ENCODE peak calls at places on chromosomes 3 and 15, in ten cellular contexts. G is GM20000; B is HuH-7.5; F is mesendoderm; X is uterus; H is RWPE2; R is nucleus accumbens; C is GM03348; P is stimulated activated CD4-positive, alpha-beta T cell treated with anti-CD3 and anti-CD28 coated beads, Interleukin-12 subunit alpha, Interleukin-12 subunit beta, amount 100 ng/mL, for 4 hours; J is astrocyte. V is an unnamed sample.

GRCh38 chr3:28972921-28973320 is 307.9 kb upstream of the RBMS3 start:
- DNase-seq in B (no peak), G (no peak), R (no peak), P (no peak), C (no peak), X (no peak), J (peak), H (no peak), F (no peak), V (peak)

GRCh38 chr15:67824900-67825879 is at the start of gene SKOR1:
- DNase-seq in C (peak), B (peak), H (peak), R (no peak), F (peak), G (peak), X (no peak), P (no peak), J (peak), V (no peak)

GRCh38 chr15:33215941-33216872 is 21.7 kb upstream of the FMN1 start:
- DNase-seq in G (no peak), C (peak), H (no peak), F (peak), P (no peak), X (no peak), R (no peak), J (no peak), B (no peak), V (peak)

GRCh38 chr3:4476507-4476906 is 9.4 kb upstream of the SUMF1 start:
- DNase-seq in P (no peak), R (no peak), F (no peak), C (no peak), X (no peak), J (no peak), G (no peak), H (no peak), B (no peak), V (peak)

GRCh38 chr15:93770788-93771187 is 460.6 kb upstream of the MCTP2 start:
- DNase-seq in C (no peak), B (no peak), H (no peak), X (no peak), G (no peak), P (no peak), R (no peak), J (no peak), F (no peak), V (no peak)

GRCh38 chr3:16480861-16481569 is 32.5 kb downstream of the RFTN1 start:
- DNase-seq in B (no peak), G (no peak), H (no peak), P (no peak), F (peak), R (no peak), X (no peak), J (peak), C (peak), V (peak)

GRCh38 chr15:93378547-93378946 is 289.5 kb upstream of the RGMA start:
- DNase-seq in X (peak), P (no peak), H (no peak), R (no peak), C (no peak), J (no peak), F (no peak), B (no peak), G (no peak), V (no peak)

GRCh38 chr15:48360841-48361240 is 29.6 kb downstream of the DUT start:
- DNase-seq in G (no peak), P (no peak), F (peak), R (no peak), B (no peak), H (no peak), X (no peak), C (no peak), J (peak), V (peak)

GRCh38 chr3:90033242-90033641 is 925.8 kb downstream of the EPHA3 start:
- DNase-seq in J (no peak), P (no peak), X (no peak), H (no peak), G (no peak), R (no peak), C (no peak), B (no peak), F (peak), V (no peak)

GRCh38 chr3:15681668-15682067 is 80.1 kb downstream of the BTD start:
- DNase-seq in R (no peak), B (no peak), F (no peak), J (no peak), G (no peak), P (no peak), C (no peak), X (no peak), H (no peak), V (no peak)

GRCh38 chr3:100810671-100811070 is 101.4 kb downstream of the TFG start:
- DNase-seq in P (no peak), G (no peak), R (no peak), B (no peak), F (no peak), X (no peak), C (peak), H (no peak), J (peak), V (peak)

GRCh38 chr15:73947651-73948050 is 21.4 kb downstream of the LOXL1 start:
- DNase-seq in P (no peak), R (no peak), G (no peak), X (no peak), F (no peak), H (peak), J (no peak), B (no peak), C (no peak), V (no peak)

GRCh38 chr3:183924956-183925355 is 40.3 kb upstream of the PARL start:
- DNase-seq in P (no peak), C (no peak), B (no peak), R (no peak), J (peak), F (no peak), X (no peak), G (no peak), H (peak), V (no peak)

GRCh38 chr15:67136802-67137201 is 71.4 kb downstream of the SMAD3 start:
- DNase-seq in X (peak), C (no peak), J (no peak), H (no peak), G (no peak), P (no peak), B (no peak), R (no peak), F (no peak), V (no peak)

GRCh38 chr15:50879016-50879415 is 29.5 kb upstream of the AP4E1 start:
- DNase-seq in J (no peak), G (no peak), P (no peak), X (no peak), R (no peak), C (no peak), F (no peak), H (no peak), B (no peak), V (no peak)

GRCh38 chr3:181719298-181719859 is 7.7 kb downstream of the SOX2 start:
- DNase-seq in C (no peak), G (no peak), B (no peak), J (peak), P (no peak), F (no peak), H (no peak), X (no peak), R (no peak), V (no peak)

GRCh38 chr3:4008205-4008604 is 209.0 kb downstream of the LRRN1 start:
- DNase-seq in R (no peak), J (no peak), P (no peak), H (no peak), G (no peak), C (no peak), F (no peak), X (no peak), B (no peak), V (no peak)

GRCh38 chr15:30072630-30073029 is 10.1 kb upstream of the GOLGA8J start:
- DNase-seq in P (no peak), H (no peak), C (no peak), G (no peak), X (no peak), R (no peak), F (no peak), J (no peak), B (no peak), V (no peak)